ENCODE peak calls at places on chromosomes 6 and 20, in ten cellular contexts. One of them, this sample, is unnamed.

GRCh38 chr6:131398176-131398575 is 174.8 kb upstream of the ARG1 start:
- DNase-seq in activated naive CD4-positive, alpha-beta T cell treated with anti-CD3 and anti-CD28 coated beads for 36 hours: no peak
- DNase-seq in iPS-NIHi11: no peak
- DNase-seq in NCI-H748 treated with DMSO at 0.1 percent for 48 hours: no peak
- DNase-seq in substantia nigra: no peak
- DNase-seq in posterior cingulate gyrus: no peak
- DNase-seq in activated effector memory CD4-positive, alpha-beta T cell treated with Interleukin-2 at 50 U/mL for 16 hours: no peak
- DNase-seq in CD8-positive, alpha-beta T cell: no peak
- DNase-seq in hepatic stellate cell: no peak
- DNase-seq in iPS DF 6.9: no peak
- DNase-seq in this sample: no peak

GRCh38 chr6:6588064-6588923 is at the start of gene LY86:
- DNase-seq in iPS-NIHi11: no peak
- DNase-seq in NCI-H748 treated with DMSO at 0.1 percent for 48 hours: no peak
- DNase-seq in hepatic stellate cell: no peak
- DNase-seq in activated effector memory CD4-positive, alpha-beta T cell treated with Interleukin-2 at 50 U/mL for 16 hours: no peak
- DNase-seq in CD8-positive, alpha-beta T cell: no peak
- DNase-seq in iPS DF 6.9: no peak
- DNase-seq in substantia nigra: no peak
- DNase-seq in posterior cingulate gyrus: peak; percentile 91
- DNase-seq in activated naive CD4-positive, alpha-beta T cell treated with anti-CD3 and anti-CD28 coated beads for 36 hours: peak; percentile 46
- DNase-seq in this sample: no peak

GRCh38 chr20:32516985-32517873 is 67.9 kb downstream of the NOL4L start:
- DNase-seq in substantia nigra: no peak
- DNase-seq in hepatic stellate cell: no peak
- DNase-seq in NCI-H748 treated with DMSO at 0.1 percent for 48 hours: no peak
- DNase-seq in iPS-NIHi11: no peak
- DNase-seq in activated effector memory CD4-positive, alpha-beta T cell treated with Interleukin-2 at 50 U/mL for 16 hours: no peak
- DNase-seq in iPS DF 6.9: no peak
- DNase-seq in posterior cingulate gyrus: peak; percentile 83
- DNase-seq in CD8-positive, alpha-beta T cell: no peak
- DNase-seq in activated naive CD4-positive, alpha-beta T cell treated with anti-CD3 and anti-CD28 coated beads for 36 hours: no peak
- DNase-seq in this sample: no peak

GRCh38 chr20:18973499-18974173 is 160.1 kb downstream of the SCP2D1 start:
- DNase-seq in activated effector memory CD4-positive, alpha-beta T cell treated with Interleukin-2 at 50 U/mL for 16 hours: no peak
- DNase-seq in CD8-positive, alpha-beta T cell: no peak
- DNase-seq in iPS DF 6.9: no peak
- DNase-seq in NCI-H748 treated with DMSO at 0.1 percent for 48 hours: no peak
- DNase-seq in posterior cingulate gyrus: no peak
- DNase-seq in substantia nigra: no peak
- DNase-seq in activated naive CD4-positive, alpha-beta T cell treated with anti-CD3 and anti-CD28 coated beads for 36 hours: no peak
- DNase-seq in hepatic stellate cell: no peak
- DNase-seq in iPS-NIHi11: no peak
- DNase-seq in this sample: no peak

GRCh38 chr6:166955865-166956443 is 396 bp downstream of the RNASET2 start:
- DNase-seq in NCI-H748 treated with DMSO at 0.1 percent for 48 hours: peak; percentile 38
- DNase-seq in posterior cingulate gyrus: peak; percentile 89
- DNase-seq in CD8-positive, alpha-beta T cell: no peak
- DNase-seq in iPS DF 6.9: no peak
- DNase-seq in activated naive CD4-positive, alpha-beta T cell treated with anti-CD3 and anti-CD28 coated beads for 36 hours: peak; percentile 45
- DNase-seq in iPS-NIHi11: peak; percentile 81
- DNase-seq in hepatic stellate cell: peak; percentile 53
- DNase-seq in activated effector memory CD4-positive, alpha-beta T cell treated with Interleukin-2 at 50 U/mL for 16 hours: no peak
- DNase-seq in substantia nigra: no peak
- DNase-seq in this sample: no peak

GRCh38 chr20:45588800-45589199 is 9.7 kb upstream of the WFDC8 start:
- DNase-seq in iPS-NIHi11: no peak
- DNase-seq in NCI-H748 treated with DMSO at 0.1 percent for 48 hours: no peak
- DNase-seq in CD8-positive, alpha-beta T cell: no peak
- DNase-seq in iPS DF 6.9: no peak
- DNase-seq in posterior cingulate gyrus: no peak
- DNase-seq in activated naive CD4-positive, alpha-beta T cell treated with anti-CD3 and anti-CD28 coated beads for 36 hours: no peak
- DNase-seq in hepatic stellate cell: no peak
- DNase-seq in substantia nigra: no peak
- DNase-seq in activated effector memory CD4-positive, alpha-beta T cell treated with Interleukin-2 at 50 U/mL for 16 hours: no peak
- DNase-seq in this sample: no peak

GRCh38 chr6:148760568-148761531 is 14.0 kb downstream of the UST start:
- DNase-seq in iPS DF 6.9: no peak
- DNase-seq in activated naive CD4-positive, alpha-beta T cell treated with anti-CD3 and anti-CD28 coated beads for 36 hours: peak; percentile 41
- DNase-seq in NCI-H748 treated with DMSO at 0.1 percent for 48 hours: no peak
- DNase-seq in iPS-NIHi11: no peak
- DNase-seq in posterior cingulate gyrus: peak; percentile 86
- DNase-seq in CD8-positive, alpha-beta T cell: peak; percentile 52
- DNase-seq in activated effector memory CD4-positive, alpha-beta T cell treated with Interleukin-2 at 50 U/mL for 16 hours: peak; percentile 34
- DNase-seq in hepatic stellate cell: peak; percentile 65
- DNase-seq in substantia nigra: peak; percentile 21
- DNase-seq in this sample: peak; percentile 36

GRCh38 chr20:9411833-9412232 is 102.6 kb upstream of the LAMP5 start:
- DNase-seq in hepatic stellate cell: no peak
- DNase-seq in NCI-H748 treated with DMSO at 0.1 percent for 48 hours: no peak
- DNase-seq in posterior cingulate gyrus: no peak
- DNase-seq in substantia nigra: no peak
- DNase-seq in iPS-NIHi11: no peak
- DNase-seq in iPS DF 6.9: no peak
- DNase-seq in activated effector memory CD4-positive, alpha-beta T cell treated with Interleukin-2 at 50 U/mL for 16 hours: no peak
- DNase-seq in CD8-positive, alpha-beta T cell: no peak
- DNase-seq in activated naive CD4-positive, alpha-beta T cell treated with anti-CD3 and anti-CD28 coated beads for 36 hours: no peak
- DNase-seq in this sample: no peak

GRCh38 chr20:59665656-59666555 is 61.6 kb downstream of the PHACTR3 start:
- DNase-seq in substantia nigra: no peak
- DNase-seq in iPS-NIHi11: no peak
- DNase-seq in activated naive CD4-positive, alpha-beta T cell treated with anti-CD3 and anti-CD28 coated beads for 36 hours: no peak
- DNase-seq in NCI-H748 treated with DMSO at 0.1 percent for 48 hours: no peak
- DNase-seq in activated effector memory CD4-positive, alpha-beta T cell treated with Interleukin-2 at 50 U/mL for 16 hours: no peak
- DNase-seq in hepatic stellate cell: no peak
- DNase-seq in iPS DF 6.9: no peak
- DNase-seq in posterior cingulate gyrus: no peak
- DNase-seq in CD8-positive, alpha-beta T cell: no peak
- DNase-seq in this sample: no peak

GRCh38 chr6:34465551-34466241 is at the start of gene PACSIN1:
- DNase-seq in iPS-NIHi11: peak; percentile 90
- DNase-seq in activated naive CD4-positive, alpha-beta T cell treated with anti-CD3 and anti-CD28 coated beads for 36 hours: peak; percentile 29
- DNase-seq in activated effector memory CD4-positive, alpha-beta T cell treated with Interleukin-2 at 50 U/mL for 16 hours: no peak
- DNase-seq in hepatic stellate cell: no peak
- DNase-seq in CD8-positive, alpha-beta T cell: no peak
- DNase-seq in posterior cingulate gyrus: peak; percentile 95
- DNase-seq in NCI-H748 treated with DMSO at 0.1 percent for 48 hours: peak; percentile 63
- DNase-seq in iPS DF 6.9: no peak
- DNase-seq in substantia nigra: no peak
- DNase-seq in this sample: no peak

GRCh38 chr6:139060332-139060731 is 31.8 kb downstream of the ABRACL start:
- DNase-seq in iPS-NIHi11: no peak
- DNase-seq in activated naive CD4-positive, alpha-beta T cell treated with anti-CD3 and anti-CD28 coated beads for 36 hours: peak; percentile 50
- DNase-seq in iPS DF 6.9: no peak
- DNase-seq in posterior cingulate gyrus: no peak
- DNase-seq in hepatic stellate cell: no peak
- DNase-seq in activated effector memory CD4-positive, alpha-beta T cell treated with Interleukin-2 at 50 U/mL for 16 hours: no peak
- DNase-seq in substantia nigra: no peak
- DNase-seq in CD8-positive, alpha-beta T cell: no peak
- DNase-seq in NCI-H748 treated with DMSO at 0.1 percent for 48 hours: no peak
- DNase-seq in this sample: no peak

GRCh38 chr20:57904706-57905105 is 194.9 kb upstream of the PMEPA1 start:
- DNase-seq in hepatic stellate cell: no peak
- DNase-seq in substantia nigra: no peak
- DNase-seq in activated effector memory CD4-positive, alpha-beta T cell treated with Interleukin-2 at 50 U/mL for 16 hours: no peak
- DNase-seq in posterior cingulate gyrus: no peak
- DNase-seq in activated naive CD4-positive, alpha-beta T cell treated with anti-CD3 and anti-CD28 coated beads for 36 hours: no peak
- DNase-seq in iPS-NIHi11: no peak
- DNase-seq in iPS DF 6.9: no peak
- DNase-seq in NCI-H748 treated with DMSO at 0.1 percent for 48 hours: no peak
- DNase-seq in CD8-positive, alpha-beta T cell: no peak
- DNase-seq in this sample: no peak

GRCh38 chr6:132190097-132190814 is 211.0 kb downstream of the MOXD1 start:
- DNase-seq in hepatic stellate cell: no peak
- DNase-seq in activated naive CD4-positive, alpha-beta T cell treated with anti-CD3 and anti-CD28 coated beads for 36 hours: no peak
- DNase-seq in posterior cingulate gyrus: no peak
- DNase-seq in iPS DF 6.9: no peak
- DNase-seq in iPS-NIHi11: no peak
- DNase-seq in NCI-H748 treated with DMSO at 0.1 percent for 48 hours: no peak
- DNase-seq in activated effector memory CD4-positive, alpha-beta T cell treated with Interleukin-2 at 50 U/mL for 16 hours: no peak
- DNase-seq in CD8-positive, alpha-beta T cell: no peak
- DNase-seq in substantia nigra: no peak
- DNase-seq in this sample: no peak

GRCh38 chr20:32792316-32792715 is 27.4 kb upstream of the MAPRE1 start:
- DNase-seq in substantia nigra: no peak
- DNase-seq in activated effector memory CD4-positive, alpha-beta T cell treated with Interleukin-2 at 50 U/mL for 16 hours: no peak
- DNase-seq in iPS-NIHi11: peak; percentile 39
- DNase-seq in hepatic stellate cell: peak; percentile 55
- DNase-seq in iPS DF 6.9: no peak
- DNase-seq in NCI-H748 treated with DMSO at 0.1 percent for 48 hours: no peak
- DNase-seq in posterior cingulate gyrus: no peak
- DNase-seq in activated naive CD4-positive, alpha-beta T cell treated with anti-CD3 and anti-CD28 coated beads for 36 hours: peak; percentile 74
- DNase-seq in CD8-positive, alpha-beta T cell: no peak
- DNase-seq in this sample: peak; percentile 12

GRCh38 chr20:34240698-34241615 is at the start of gene ASIP:
- DNase-seq in iPS DF 6.9: no peak
- DNase-seq in CD8-positive, alpha-beta T cell: no peak
- DNase-seq in substantia nigra: no peak
- DNase-seq in iPS-NIHi11: no peak
- DNase-seq in posterior cingulate gyrus: no peak
- DNase-seq in hepatic stellate cell: no peak
- DNase-seq in activated effector memory CD4-positive, alpha-beta T cell treated with Interleukin-2 at 50 U/mL for 16 hours: no peak
- DNase-seq in NCI-H748 treated with DMSO at 0.1 percent for 48 hours: no peak
- DNase-seq in activated naive CD4-positive, alpha-beta T cell treated with anti-CD3 and anti-CD28 coated beads for 36 hours: peak; percentile 54
- DNase-seq in this sample: no peak

GRCh38 chr20:62692176-62692575 is 16.5 kb upstream of the NTSR1 start:
- DNase-seq in hepatic stellate cell: no peak
- DNase-seq in activated effector memory CD4-positive, alpha-beta T cell treated with Interleukin-2 at 50 U/mL for 16 hours: no peak
- DNase-seq in activated naive CD4-positive, alpha-beta T cell treated with anti-CD3 and anti-CD28 coated beads for 36 hours: no peak
- DNase-seq in iPS-NIHi11: no peak
- DNase-seq in NCI-H748 treated with DMSO at 0.1 percent for 48 hours: no peak
- DNase-seq in iPS DF 6.9: no peak
- DNase-seq in CD8-positive, alpha-beta T cell: no peak
- DNase-seq in posterior cingulate gyrus: no peak
- DNase-seq in substantia nigra: no peak
- DNase-seq in this sample: no peak

GRCh38 chr6:23633986-23634385 is 492.0 kb upstream of the NRSN1 start:
- DNase-seq in CD8-positive, alpha-beta T cell: no peak
- DNase-seq in iPS-NIHi11: no peak
- DNase-seq in activated effector memory CD4-positive, alpha-beta T cell treated with Interleukin-2 at 50 U/mL for 16 hours: no peak
- DNase-seq in iPS DF 6.9: no peak
- DNase-seq in posterior cingulate gyrus: peak; percentile 85
- DNase-seq in activated naive CD4-positive, alpha-beta T cell treated with anti-CD3 and anti-CD28 coated beads for 36 hours: no peak
- DNase-seq in NCI-H748 treated with DMSO at 0.1 percent for 48 hours: peak; percentile 88
- DNase-seq in hepatic stellate cell: no peak
- DNase-seq in substantia nigra: peak; percentile 19
- DNase-seq in this sample: no peak

GRCh38 chr6:21402368-21402767 is 191.2 kb upstream of the SOX4 start:
- DNase-seq in CD8-positive, alpha-beta T cell: no peak
- DNase-seq in posterior cingulate gyrus: no peak
- DNase-seq in iPS DF 6.9: no peak
- DNase-seq in activated naive CD4-positive, alpha-beta T cell treated with anti-CD3 and anti-CD28 coated beads for 36 hours: peak; percentile 37
- DNase-seq in NCI-H748 treated with DMSO at 0.1 percent for 48 hours: no peak
- DNase-seq in activated effector memory CD4-positive, alpha-beta T cell treated with Interleukin-2 at 50 U/mL for 16 hours: no peak
- DNase-seq in substantia nigra: no peak
- DNase-seq in hepatic stellate cell: no peak
- DNase-seq in iPS-NIHi11: no peak
- DNase-seq in this sample: no peak

GRCh38 chr6:45400021-45400420 is 22.3 kb upstream of the SUPT3H start:
- DNase-seq in posterior cingulate gyrus: no peak
- DNase-seq in activated naive CD4-positive, alpha-beta T cell treated with anti-CD3 and anti-CD28 coated beads for 36 hours: no peak
- DNase-seq in hepatic stellate cell: no peak
- DNase-seq in iPS-NIHi11: no peak
- DNase-seq in CD8-positive, alpha-beta T cell: no peak
- DNase-seq in substantia nigra: no peak
- DNase-seq in iPS DF 6.9: no peak
- DNase-seq in activated effector memory CD4-positive, alpha-beta T cell treated with Interleukin-2 at 50 U/mL for 16 hours: no peak
- DNase-seq in NCI-H748 treated with DMSO at 0.1 percent for 48 hours: no peak
- DNase-seq in this sample: no peak

GRCh38 chr6:52594216-52594615 is 17.4 kb upstream of the TRAM2 start:
- DNase-seq in iPS DF 6.9: no peak
- DNase-seq in iPS-NIHi11: no peak
- DNase-seq in activated naive CD4-positive, alpha-beta T cell treated with anti-CD3 and anti-CD28 coated beads for 36 hours: no peak
- DNase-seq in posterior cingulate gyrus: no peak
- DNase-seq in NCI-H748 treated with DMSO at 0.1 percent for 48 hours: no peak
- DNase-seq in substantia nigra: no peak
- DNase-seq in CD8-positive, alpha-beta T cell: no peak
- DNase-seq in activated effector memory CD4-positive, alpha-beta T cell treated with Interleukin-2 at 50 U/mL for 16 hours: no peak
- DNase-seq in hepatic stellate cell: no peak
- DNase-seq in this sample: no peak

GRCh38 chr6:119484598-119484997 is 135.0 kb upstream of the MAN1A1 start:
- DNase-seq in iPS DF 6.9: no peak
- DNase-seq in CD8-positive, alpha-beta T cell: no peak
- DNase-seq in hepatic stellate cell: peak; percentile 30
- DNase-seq in activated naive CD4-positive, alpha-beta T cell treated with anti-CD3 and anti-CD28 coated beads for 36 hours: no peak
- DNase-seq in iPS-NIHi11: peak; percentile 14
- DNase-seq in activated effector memory CD4-positive, alpha-beta T cell treated with Interleukin-2 at 50 U/mL for 16 hours: no peak
- DNase-seq in substantia nigra: no peak
- DNase-seq in posterior cingulate gyrus: no peak
- DNase-seq in NCI-H748 treated with DMSO at 0.1 percent for 48 hours: no peak
- DNase-seq in this sample: no peak